ENCODE peak calls at places on chromosome X, in nine cellular contexts. G is aorta; D is NCI-H1694 treated with DMSO at 0.1 percent for 48 hours; U is left lung; O is NT2/D1; J is AG08396; N is MV-4-11; L is stimulated activated CD8-positive, alpha-beta memory T cell treated with anti-CD3 and anti-CD28 coated beads, Interleukin-15, amount 100 ng/mL, for 48 hours; Y is DMS153. S is an unnamed sample.

GRCh38 chrX:74372272-74372671 is 49.0 kb upstream of the SLC16A2 start:
- DNase-seq in N (no peak), L (no peak), O (no peak), U (no peak), J (no peak), Y (no peak), D (no peak), G (no peak), S (no peak)

GRCh38 chrX:45505214-45505613 is 304.5 kb upstream of the DIPK2B start:
- DNase-seq in D (no peak), U (no peak), Y (no peak), O (no peak), N (peak; percentile 3), L (no peak), J (peak; percentile 37), G (no peak), S (no peak)

GRCh38 chrX:55907968-55908607 is 190.5 kb downstream of the RRAGB start:
- DNase-seq in L (no peak), O (peak; percentile 51), U (peak; percentile 76), D (no peak), N (peak; percentile 51), J (peak; percentile 63), Y (peak; percentile 46), G (peak; percentile 68), S (peak; percentile 33)

GRCh38 chrX:125205918-125206665 is 113.6 kb upstream of the TEX13C start:
- DNase-seq in L (no peak), G (no peak), U (no peak), J (peak; percentile 2), N (no peak), Y (peak; percentile 80), D (peak; percentile 75), O (no peak), S (peak; percentile 22)

GRCh38 chrX:16479206-16479869 is 170.6 kb upstream of the S100G start:
- DNase-seq in L (no peak), U (no peak), J (peak; percentile 32), Y (no peak), D (no peak), G (no peak), N (no peak), O (no peak), S (no peak)

GRCh38 chrX:148574247-148574973 is 74.0 kb downstream of the AFF2 start:
- DNase-seq in L (no peak), Y (no peak), O (no peak), J (no peak), G (no peak), N (no peak), D (no peak), U (no peak), S (no peak)

GRCh38 chrX:19956923-19957322 is 33.9 kb downstream of the BCLAF3 start:
- DNase-seq in Y (no peak), O (no peak), U (no peak), D (no peak), N (no peak), J (peak; percentile 15), G (no peak), L (no peak), S (no peak)

GRCh38 chrX:131783555-131784338 is 239.4 kb upstream of the STK26 start:
- DNase-seq in D (peak; percentile 21), J (peak; percentile 32), O (no peak), N (no peak), L (peak; percentile 38), Y (no peak), U (no peak), G (peak; percentile 72), S (no peak)

GRCh38 chrX:24789047-24789446 is 95.3 kb downstream of the POLA1 start:
- DNase-seq in G (no peak), J (no peak), D (no peak), N (no peak), L (no peak), Y (no peak), U (no peak), O (no peak), S (no peak)

GRCh38 chrX:16771483-16772398 is 14.5 kb upstream of the TXLNG start:
- DNase-seq in L (no peak), D (no peak), N (peak; percentile 58), G (no peak), J (no peak), Y (no peak), U (no peak), O (peak; percentile 76), S (peak; percentile 2)

GRCh38 chrX:130014770-130015169 is 32.3 kb downstream of the BCORL1 start:
- DNase-seq in D (no peak), Y (no peak), N (no peak), U (no peak), L (no peak), J (no peak), O (no peak), G (no peak), S (no peak)

GRCh38 chrX:123923211-123923610 is 38.3 kb upstream of the STAG2 start:
- DNase-seq in Y (no peak), D (no peak), U (no peak), J (no peak), G (no peak), N (no peak), O (no peak), L (no peak), S (no peak)

GRCh38 chrX:2691543-2692220 is 587 bp downstream of the CD99 start:
- DNase-seq in J (peak; percentile 62), Y (no peak), D (no peak), G (peak; percentile 84), N (no peak), O (no peak), U (peak; percentile 83), L (no peak), S (peak; percentile 21)

GRCh38 chrX:111779582-111779981 is 96.4 kb upstream of the TRPC5OS start:
- DNase-seq in J (no peak), Y (no peak), D (no peak), U (no peak), L (no peak), O (no peak), G (no peak), N (peak; percentile 62), S (no peak)

GRCh38 chrX:38930474-38930873 is 129.2 kb downstream of the MID1IP1 start:
- DNase-seq in L (no peak), J (no peak), D (no peak), N (no peak), Y (no peak), U (no peak), G (no peak), O (no peak), S (no peak)

GRCh38 chrX:123731258-123731986 is 1.4 kb downstream of the THOC2 start:
- DNase-seq in J (peak; percentile 22), L (no peak), U (no peak), Y (no peak), O (no peak), G (no peak), N (no peak), D (no peak), S (no peak)

GRCh38 chrX:77505227-77505626 is 58.0 kb downstream of the FGF16 start:
- DNase-seq in G (no peak), Y (peak; percentile 36), N (peak; percentile 52), J (no peak), U (no peak), D (no peak), L (no peak), O (no peak), S (no peak)

GRCh38 chrX:13432376-13432775 is 112.5 kb upstream of the ATXN3L start:
- DNase-seq in O (no peak), J (peak; percentile 58), L (no peak), U (no peak), G (peak; percentile 51), Y (no peak), D (no peak), N (no peak), S (no peak)

GRCh38 chrX:37302569-37302968 is 46.6 kb upstream of the PRRG1 start:
- DNase-seq in O (no peak), L (no peak), Y (no peak), G (no peak), J (peak; percentile 16), D (peak; percentile 20), U (no peak), N (peak; percentile 14), S (peak; percentile 26)

GRCh38 chrX:113384628-113385027 is 544.0 kb upstream of the AMOT start:
- DNase-seq in N (no peak), U (no peak), J (peak; percentile 57), D (no peak), O (no peak), G (peak; percentile 52), Y (no peak), L (no peak), S (no peak)

GRCh38 chrX:80806557-80806956 is 3.1 kb downstream of the BRWD3 start:
- DNase-seq in J (no peak), Y (no peak), D (no peak), O (no peak), U (no peak), G (no peak), N (no peak), L (no peak), S (no peak)

GRCh38 chrX:73683236-73683859 is 120.4 kb downstream of the CHIC1 start:
- DNase-seq in L (no peak), N (no peak), U (no peak), D (no peak), J (no peak), G (no peak), O (no peak), Y (no peak), S (no peak)

GRCh38 chrX:17413228-17413627 is 38.2 kb downstream of the NHS start:
- DNase-seq in N (peak; percentile 9), G (no peak), D (no peak), L (no peak), U (no peak), Y (no peak), J (peak; percentile 13), O (no peak), S (no peak)

GRCh38 chrX:107851215-107851614 is 25.5 kb downstream of the MID2 start:
- DNase-seq in Y (no peak), D (no peak), L (no peak), J (no peak), U (no peak), O (no peak), G (no peak), N (no peak), S (no peak)

GRCh38 chrX:48474127-48474526 is 1.9 kb upstream of the FTSJ1 start:
- DNase-seq in U (no peak), O (no peak), J (no peak), N (peak; percentile 40), Y (no peak), G (no peak), D (peak; percentile 36), L (no peak), S (peak; percentile 21)

GRCh38 chrX:70044541-70045245 is 5.0 kb downstream of the AWAT2 start:
- DNase-seq in G (no peak), Y (no peak), N (no peak), U (no peak), D (no peak), O (no peak), L (no peak), J (no peak), S (no peak)

GRCh38 chrX:101745046-101745445 is 85.4 kb upstream of the ARMCX2 start:
- DNase-seq in N (no peak), J (no peak), L (no peak), Y (no peak), O (no peak), D (no peak), G (no peak), U (no peak), S (no peak)

GRCh38 chrX:134718329-134719317 is 60.4 kb upstream of the PLAC1 start:
- DNase-seq in N (peak; percentile 81), O (no peak), U (no peak), Y (no peak), G (no peak), L (peak; percentile 17), J (peak; percentile 70), D (no peak), S (no peak)

GRCh38 chrX:10755477-10756334 is 135.3 kb upstream of the MID1 start:
- DNase-seq in N (peak; percentile 12), G (no peak), Y (no peak), O (peak; percentile 75), D (no peak), J (peak; percentile 39), U (no peak), L (no peak), S (no peak)

GRCh38 chrX:132270699-132271098 is 51.5 kb upstream of the RAP2C start:
- DNase-seq in O (no peak), N (no peak), U (no peak), Y (no peak), J (peak; percentile 18), D (no peak), L (no peak), G (no peak), S (no peak)

GRCh38 chrX:24395775-24396174 is 35.3 kb downstream of the SUPT20HL1 start:
- DNase-seq in U (no peak), D (peak; percentile 77), Y (peak; percentile 8), L (peak; percentile 1), N (peak; percentile 38), G (no peak), J (peak; percentile 77), O (peak; percentile 56), S (peak; percentile 49)